ENCODE peak calls at places on chromosomes 13 and 19, in eight cellular contexts. X, A, G, F, R, I, P and U are unnamed samples.

GRCh38 chr13:35475131-35475959 is 1.1 kb downstream of the MAB21L1 start:
- DNase-seq in X (peak; percentile 49), A (peak; percentile 75), G (peak; percentile 56), F (peak; percentile 63), R (peak; percentile 36), I (peak; percentile 86), P (peak; percentile 16), U (peak; percentile 35)

GRCh38 chr19:17718467-17718987 is 753 bp upstream of the MAP1S start:
- DNase-seq in X (no peak), A (no peak), G (no peak), F (no peak), R (no peak), I (no peak), P (no peak), U (no peak)

GRCh38 chr19:41302624-41303351 is 7.2 kb upstream of the CCDC97 start:
- DNase-seq in X (no peak), A (no peak), G (no peak), F (no peak), R (no peak), I (no peak), P (no peak), U (no peak)

GRCh38 chr13:113184568-113185440 is 23.7 kb downstream of the PCID2 start:
- DNase-seq in X (no peak), A (no peak), G (no peak), F (no peak), R (no peak), I (no peak), P (no peak), U (no peak)

GRCh38 chr13:112346173-112346898 is 29.8 kb upstream of the SPACA7 start:
- DNase-seq in X (no peak), A (peak; percentile 53), G (no peak), F (peak; percentile 67), R (no peak), I (no peak), P (no peak), U (peak; percentile 25)

GRCh38 chr13:110475550-110476219 is 85.8 kb downstream of the RAB20 start:
- DNase-seq in X (no peak), A (no peak), G (no peak), F (no peak), R (no peak), I (no peak), P (no peak), U (no peak)

GRCh38 chr19:48480151-48480475 is 10.9 kb downstream of the CYTH2 start:
- DNase-seq in X (peak; percentile 43), A (peak; percentile 91), G (peak; percentile 72), F (no peak), R (peak; percentile 73), I (peak; percentile 86), P (no peak), U (no peak)

GRCh38 chr13:110290153-110290552 is 16.8 kb downstream of the COL4A1 start:
- DNase-seq in X (no peak), A (no peak), G (no peak), F (no peak), R (no peak), I (no peak), P (no peak), U (no peak)

GRCh38 chr13:34076943-34077703 is 259.2 kb downstream of the RFC3 start:
- DNase-seq in X (peak; percentile 53), A (peak; percentile 55), G (no peak), F (no peak), R (no peak), I (no peak), P (peak; percentile 1), U (no peak)

GRCh38 chr19:10288662-10289166 is 1.0 kb upstream of the ICAM5 start:
- DNase-seq in X (no peak), A (peak; percentile 83), G (no peak), F (peak; percentile 75), R (no peak), I (no peak), P (peak; percentile 40), U (peak; percentile 56)

GRCh38 chr19:6056801-6057650 is 53.3 kb downstream of the RFX2 start:
- DNase-seq in X (peak; percentile 94), A (peak; percentile 68), G (peak; percentile 60), F (no peak), R (peak; percentile 61), I (peak; percentile 87), P (peak; percentile 91), U (no peak)

GRCh38 chr13:113013878-113014751 is 45.1 kb downstream of the MCF2L start:
- DNase-seq in X (no peak), A (no peak), G (no peak), F (no peak), R (no peak), I (no peak), P (no peak), U (no peak)

GRCh38 chr19:9885077-9885552 is 50.0 kb downstream of the PIN1 start:
- DNase-seq in X (no peak), A (peak; percentile 56), G (peak; percentile 28), F (no peak), R (peak; percentile 53), I (peak; percentile 73), P (peak; percentile 23), U (no peak)

GRCh38 chr13:24737042-24737441 is 26.9 kb upstream of the RNF17 start:
- DNase-seq in X (no peak), A (peak; percentile 59), G (no peak), F (no peak), R (no peak), I (no peak), P (no peak), U (no peak)
- TF ChIP-seq CTCF in X (no peak), A (peak; percentile 45), G (no peak), F (no peak), R (no peak), I (no peak), P (no peak), U (no peak)

DNA sequence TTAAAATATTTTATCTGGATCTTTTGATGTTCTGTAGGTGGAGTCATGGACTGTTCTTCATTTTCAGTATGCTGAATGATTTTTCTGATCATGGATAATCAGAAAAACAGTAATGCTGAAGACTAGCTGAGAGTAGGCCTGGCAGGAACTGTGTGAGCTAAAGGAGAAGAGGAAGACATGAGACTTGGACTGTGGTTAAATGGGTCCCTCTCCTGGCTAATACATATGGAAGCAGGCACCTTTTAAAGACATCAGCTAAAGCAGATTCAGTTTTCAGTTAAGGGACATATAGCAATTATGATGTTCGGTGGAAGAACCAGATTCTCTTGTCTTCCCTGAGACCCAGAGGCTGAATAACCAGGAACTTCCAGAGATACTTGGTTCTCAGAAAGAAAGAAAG is 169.4 kb downstream of the OLFM4 start:
- DNase-seq in X (no peak), A (peak; percentile 46), G (no peak), F (no peak), R (no peak), I (no peak), P (no peak), U (no peak)
- TF ChIP-seq CTCF in X (no peak), A (peak; percentile 50), G (no peak), F (peak; percentile 14), R (no peak), I (no peak), P (no peak), U (peak; percentile 36)

GRCh38 chr13:24670927-24671326 is 9.3 kb upstream of the ATP12A start:
- DNase-seq in X (no peak), A (peak; percentile 87), G (no peak), F (peak; percentile 30), R (no peak), I (no peak), P (no peak), U (no peak)

GRCh38 chr13:24668955-24669354 is 11.3 kb upstream of the ATP12A start:
- DNase-seq in X (no peak), A (no peak), G (no peak), F (no peak), R (no peak), I (no peak), P (no peak), U (no peak)

GRCh38 chr13:24672141-24673132 is 7.8 kb upstream of the ATP12A start:
- DNase-seq in X (no peak), A (no peak), G (no peak), F (peak; percentile 67), R (no peak), I (no peak), P (no peak), U (no peak)

GRCh38 chr13:24670174-24670573 is 10.0 kb upstream of the ATP12A start:
- DNase-seq in X (no peak), A (no peak), G (no peak), F (no peak), R (no peak), I (no peak), P (no peak), U (no peak)

DNA sequence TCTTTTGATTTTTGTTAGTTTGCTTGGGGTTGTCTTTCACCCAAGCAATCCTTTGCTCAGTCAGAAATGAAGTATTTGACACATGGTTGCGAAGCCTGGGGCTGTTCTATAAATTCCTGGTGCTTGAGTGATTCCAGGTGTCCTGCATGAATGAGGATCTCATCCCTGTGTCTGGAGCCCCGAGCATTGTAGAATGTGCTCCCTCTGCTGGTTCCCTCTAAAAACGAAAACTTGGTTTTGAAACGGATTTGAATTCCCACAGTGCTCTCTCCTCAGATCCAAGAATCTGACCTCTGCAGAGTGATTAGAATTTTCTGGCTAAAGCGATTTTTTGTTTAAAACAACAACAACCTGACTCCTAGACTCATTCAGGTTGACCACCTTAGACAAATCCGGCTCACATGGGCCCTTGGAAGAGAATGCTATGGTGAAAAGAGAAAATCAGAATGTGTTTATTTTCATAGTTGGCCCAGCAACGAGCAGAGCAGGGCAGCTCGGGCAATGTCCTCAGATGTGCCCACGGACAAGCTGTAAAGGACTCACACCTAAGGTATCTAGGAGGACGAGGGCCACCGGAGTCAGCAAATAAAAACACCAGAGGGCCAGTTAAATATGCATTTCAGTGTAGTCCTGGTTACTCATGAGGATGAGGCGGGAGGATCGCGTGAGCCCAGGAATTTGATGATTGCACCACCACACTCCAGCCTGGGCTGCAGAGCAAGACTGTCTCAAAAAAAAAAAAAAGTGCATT is 8.7 kb upstream of the ATP12A start:
- DNase-seq in X (peak; percentile 64), A (peak; percentile 87), G (no peak), F (no peak), R (peak; percentile 33), I (no peak), P (peak; percentile 72), U (peak; percentile 37)
- TF ChIP-seq CTCF in X (peak; percentile 78), A (peak; percentile 76), G (peak; percentile 72), F (peak; percentile 52), R (no peak), I (peak; percentile 40), P (peak; percentile 70), U (peak; percentile 68)

DNA sequence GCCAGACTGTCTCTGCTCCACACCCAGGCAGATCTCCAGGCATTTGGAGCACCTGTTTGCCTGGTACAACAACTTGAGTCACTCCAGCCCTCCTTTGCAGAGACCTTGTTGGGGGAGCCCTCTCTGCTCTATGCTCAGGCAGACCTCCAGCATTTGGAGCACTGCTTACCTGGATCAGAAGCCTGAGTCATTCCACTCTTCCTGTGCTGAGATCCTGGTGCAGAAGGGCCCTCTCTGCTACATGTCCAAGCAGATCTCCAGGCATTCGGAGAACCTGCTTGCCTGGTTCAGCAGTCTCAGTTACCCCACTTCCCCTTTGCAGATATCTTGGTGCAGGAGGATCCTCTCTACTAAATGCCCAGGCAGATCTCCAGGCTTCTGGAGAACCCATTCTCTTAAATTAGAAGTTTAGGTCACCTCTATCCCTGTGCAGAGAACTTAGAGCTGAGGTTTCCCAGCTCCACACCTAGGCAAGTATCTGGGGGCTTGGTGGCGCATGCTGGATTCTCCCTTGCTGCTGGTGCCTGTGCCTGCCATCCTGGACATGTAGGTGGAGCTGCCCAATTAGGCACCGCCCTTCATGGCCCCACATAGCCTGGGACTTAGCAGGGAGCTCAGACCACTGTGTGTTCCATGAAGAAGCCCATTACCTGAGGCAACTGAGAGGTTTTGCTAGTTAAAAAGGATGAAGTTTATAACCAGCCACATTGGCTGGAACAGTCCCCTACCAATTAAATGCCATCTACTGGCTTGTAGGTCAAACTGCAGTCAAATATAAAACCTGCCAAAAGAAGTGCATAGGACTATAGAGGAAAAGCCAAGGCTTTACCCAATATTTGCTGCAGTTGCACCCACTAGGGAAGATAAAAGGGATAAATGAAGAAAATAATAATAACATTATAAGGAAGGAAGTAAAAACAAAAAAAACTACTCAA is 97.6 kb upstream of the SLITRK6 start:
- DNase-seq in X (no peak), A (peak; percentile 41), G (no peak), F (no peak), R (no peak), I (no peak), P (peak; percentile 0), U (no peak)
- TF ChIP-seq CTCF in X (peak; percentile 17), A (peak; percentile 45), G (no peak), F (peak; percentile 22), R (no peak), I (no peak), P (peak; percentile 8), U (peak; percentile 45)